ENCODE peak calls at places on chromosomes 16 and 17, in four cellular contexts. Y, O, V and F are unnamed samples.

GRCh38 chr17:40366076-40366860 is 1.7 kb upstream of the GJD3 start:
- DNase-seq in Y (no peak), O (no peak), V (no peak), F (no peak)

GRCh38 chr16:89289428-89290395 is 72.2 kb downstream of the ZNF778 start:
- DNase-seq in V (no peak), O (peak; percentile 68), Y (peak; percentile 41), F (peak; percentile 58)

GRCh38 chr16:2180461-2180860 is 15.9 kb downstream of the CASKIN1 start:
- DNase-seq in Y (no peak), V (no peak), O (no peak), F (no peak)

GRCh38 chr17:21573961-21574610 is 118.2 kb upstream of the KCNJ18 start:
- DNase-seq in Y (no peak), O (peak; percentile 38), V (no peak), F (peak; percentile 29)

GRCh38 chr17:14303343-14304221 is 2.7 kb downstream of the HS3ST3B1 start:
- DNase-seq in O (peak; percentile 59), Y (no peak), V (peak; percentile 78), F (peak; percentile 53)

GRCh38 chr17:50199211-50199633 is 2.2 kb downstream of the COL1A1 start:
- DNase-seq in O (no peak), V (no peak), Y (no peak), F (no peak)

GRCh38 chr17:70021726-70022125 is 53.3 kb upstream of the KCNJ16 start:
- DNase-seq in V (no peak), Y (no peak), O (no peak), F (no peak)

GRCh38 chr17:81470270-81470943 is 42.2 kb downstream of the ACTG1 start:
- DNase-seq in O (no peak), Y (no peak), V (no peak), F (no peak)

GRCh38 chr17:46929413-46929812 is 6.5 kb downstream of the GOSR2 start:
- DNase-seq in V (no peak), Y (no peak), O (no peak), F (no peak)

GRCh38 chr17:4795168-4795567 is 796 bp upstream of the PSMB6 start:
- DNase-seq in V (no peak), Y (no peak), O (no peak), F (no peak)

GRCh38 chr16:11149011-11149616 is 106.9 kb downstream of the SOCS1 start:
- DNase-seq in Y (no peak), O (no peak), V (no peak), F (no peak)

GRCh38 chr16:8863594-8864424 is 5.0 kb downstream of the CARHSP1 start:
- DNase-seq in Y (no peak), V (no peak), O (no peak), F (no peak)

GRCh38 chr17:4412933-4413831 is 20.6 kb upstream of the SPNS3 start:
- DNase-seq in O (peak; percentile 90), Y (peak; percentile 78), V (peak; percentile 98), F (peak; percentile 93)

GRCh38 chr16:56363181-56363716 is 62.1 kb downstream of the AMFR start:
- DNase-seq in Y (no peak), O (no peak), V (no peak), F (no peak)

GRCh38 chr17:36939944-36940312 is 2.7 kb downstream of the LHX1 start:
- DNase-seq in Y (no peak), O (no peak), V (no peak), F (no peak)

GRCh38 chr17:62617894-62618472 is 9.5 kb upstream of the MRC2 start:
- DNase-seq in V (peak; percentile 64), O (no peak), Y (no peak), F (no peak)

GRCh38 chr17:3957735-3958134 is 6.5 kb downstream of the ATP2A3 start:
- DNase-seq in O (no peak), V (no peak), Y (no peak), F (no peak)

GRCh38 chr17:7712111-7712771 is 5.3 kb upstream of the DNAH2 start:
- DNase-seq in O (no peak), V (no peak), Y (no peak), F (no peak)

GRCh38 chr17:48835971-48836370 is 5.1 kb downstream of the CALCOCO2 start:
- DNase-seq in V (no peak), O (peak; percentile 5), Y (no peak), F (no peak)

GRCh38 chr17:83053779-83054451 is 25.5 kb upstream of the METRNL start:
- DNase-seq in Y (peak; percentile 29), O (peak; percentile 44), V (peak; percentile 92), F (no peak)

GRCh38 chr17:8384801-8385335 is 1.9 kb upstream of the RPL26 start:
- DNase-seq in Y (no peak), V (no peak), O (no peak), F (no peak)

GRCh38 chr16:75260856-75261589 is 9.6 kb upstream of the BCAR1 start:
- DNase-seq in O (no peak), V (no peak), Y (no peak), F (no peak)

GRCh38 chr17:77961741-77962140 is 3.2 kb downstream of the TNRC6C start:
- DNase-seq in O (no peak), Y (no peak), V (no peak), F (no peak)

GRCh38 chr17:50213026-50214015 is 11.9 kb upstream of the COL1A1 start:
- DNase-seq in O (peak; percentile 35), Y (no peak), V (no peak), F (no peak)

GRCh38 chr16:83932955-83933673 is 19.9 kb upstream of the OSGIN1 start:
- DNase-seq in Y (no peak), O (no peak), V (no peak), F (no peak)

GRCh38 chr16:10083301-10083700 is 98.9 kb downstream of the GRIN2A start:
- DNase-seq in Y (no peak), V (no peak), O (no peak), F (no peak)

GRCh38 chr17:59479141-59479540 is 86.3 kb upstream of the DHX40 start:
- DNase-seq in Y (no peak), O (no peak), V (peak; percentile 56), F (no peak)

GRCh38 chr17:80637286-80637703 is 92.7 kb downstream of the RPTOR start:
- DNase-seq in O (no peak), V (no peak), Y (no peak), F (no peak)

GRCh38 chr17:63967953-63968352 is 4.8 kb downstream of the SCN4A start:
- DNase-seq in O (no peak), V (no peak), Y (no peak), F (no peak)